ENCODE peak calls at places on chromosomes 16 and 17, in four cellular contexts. N is EL, R is AG04450, H is HT1080. V is an unnamed sample.

GRCh38 chr17:11150946-11151345 is 90.1 kb upstream of the SHISA6 start:
- DNase-seq in H (peak), R (no peak), N (no peak), V (no peak)

GRCh38 chr17:78562734-78563133 is 14.5 kb downstream of the DNAH17 start:
- DNase-seq in R (no peak), H (no peak), N (no peak), V (no peak)

GRCh38 chr17:4968916-4969550 is 1.4 kb upstream of the SPAG7 start:
- DNase-seq in R (peak), H (peak), N (peak), V (peak)

GRCh38 chr17:60817187-60817586 is 139.5 kb downstream of the BCAS3 start:
- DNase-seq in N (peak), R (peak), H (peak), V (peak)

GRCh38 chr17:4582691-4583090 is 1.6 kb upstream of the SMTNL2 start:
- DNase-seq in H (no peak), R (no peak), N (no peak), V (no peak)

GRCh38 chr17:74345433-74346241 is 16.0 kb downstream of the BTBD17 start:
- DNase-seq in R (no peak), N (no peak), H (peak), V (no peak)

GRCh38 chr16:27398894-27399853 is 2.8 kb upstream of the IL21R start:
- DNase-seq in N (no peak), H (no peak), R (no peak), V (no peak)

GRCh38 chr16:27431773-27432599 is 30.0 kb downstream of the IL21R start:
- DNase-seq in H (peak), N (peak), R (no peak), V (peak)

GRCh38 chr17:12133183-12133582 is 112.5 kb downstream of the MAP2K4 start:
- DNase-seq in N (peak), H (no peak), R (no peak), V (peak)

GRCh38 chr16:20918486-20919239 is 18.1 kb downstream of the LYRM1 start:
- DNase-seq in H (no peak), R (no peak), N (peak), V (peak)

GRCh38 chr17:21330436-21331160 is 45.6 kb upstream of the KCNJ12 start:
- DNase-seq in R (no peak), N (no peak), H (peak), V (no peak)

GRCh38 chr16:79599837-79600635 is 501 bp downstream of the MAF start:
- DNase-seq in H (no peak), R (no peak), N (no peak), V (peak)

GRCh38 chr17:67347826-67348225 is 18.6 kb downstream of the PSMD12 start:
- DNase-seq in H (no peak), N (no peak), R (no peak), V (no peak)

GRCh38 chr16:66924527-66925321 is 611 bp downstream of the RRAD start:
- DNase-seq in N (peak), H (no peak), R (no peak), V (no peak)

GRCh38 chr17:50076221-50076590 is 18.9 kb upstream of the PDK2 start:
- DNase-seq in R (no peak), N (no peak), H (no peak), V (no peak)

V was measured in LHCN-M2.